ENCODE peak calls at places on chromosomes 16 and 17, in nine cellular contexts. U is CMK; J is DMS153; C is substantia nigra; F is SW 1271; I is EH; Z is activated CD4-positive, alpha-beta T cell treated with anti-CD3 and anti-CD28 coated beads for 48 hours; O is NCI-H1048; A is neural crest cell. R is an unnamed sample.
A peak's percentile ranks its signal among the peaks of the same experiment; 100 is the strongest.

GRCh38 chr17:20243524-20243923 is 223.8 kb downstream of the LGALS9B start:
- DNase-seq in A (no peak), I (no peak), U (no peak), O (no peak), F (no peak), C (no peak), Z (no peak), J (no peak), R (no peak)

GRCh38 chr17:59853168-59853918 is 39.4 kb downstream of the TUBD1 start:
- DNase-seq in O (no peak), J (peak; percentile 60), F (peak; percentile 64), C (no peak), Z (peak; percentile 78), I (peak; percentile 97), A (peak; percentile 11), U (no peak), R (peak; percentile 92)

GRCh38 chr16:64615647-64616280 is 506.1 kb downstream of the CDH11 start:
- DNase-seq in O (no peak), Z (no peak), F (no peak), J (no peak), C (no peak), A (no peak), U (no peak), I (peak; percentile 52), R (no peak)

GRCh38 chr17:59435238-59435637 is 103.8 kb downstream of the YPEL2 start:
- DNase-seq in F (peak; percentile 12), A (no peak), U (no peak), J (no peak), I (peak; percentile 92), C (no peak), Z (no peak), O (no peak), R (peak; percentile 10)

GRCh38 chr16:8946544-8946943 is 17.2 kb downstream of the USP7 start:
- DNase-seq in I (no peak), C (no peak), J (no peak), U (no peak), A (no peak), F (no peak), O (no peak), Z (no peak), R (no peak)

GRCh38 chr16:13390093-13390985 is 488.9 kb downstream of the SHISA9 start:
- DNase-seq in F (no peak), A (no peak), U (no peak), J (no peak), Z (no peak), C (no peak), I (no peak), O (no peak), R (no peak)

GRCh38 chr17:64115871-64116534 is 13.9 kb downstream of the ERN1 start:
- DNase-seq in I (peak; percentile 89), F (peak; percentile 16), C (no peak), O (no peak), A (no peak), Z (peak; percentile 22), U (no peak), J (no peak), R (no peak)

GRCh38 chr17:17382901-17383300 is 79.7 kb downstream of the NT5M start:
- DNase-seq in I (no peak), F (no peak), Z (no peak), C (no peak), O (no peak), U (no peak), J (no peak), A (no peak), R (no peak)

GRCh38 chr17:2475056-2475455 is 36.6 kb downstream of the METTL16 start:
- DNase-seq in J (no peak), U (no peak), A (no peak), C (no peak), Z (no peak), I (no peak), O (no peak), F (no peak), R (no peak)

GRCh38 chr17:74936470-74936799 is 737 bp downstream of the OTOP3 start:
- DNase-seq in U (no peak), O (no peak), Z (no peak), J (no peak), A (no peak), I (no peak), C (no peak), F (no peak), R (no peak)

GRCh38 chr16:84519855-84520254 is 15.4 kb upstream of the MEAK7 start:
- DNase-seq in Z (no peak), O (no peak), U (no peak), I (no peak), C (no peak), J (no peak), A (no peak), F (no peak), R (no peak)

GRCh38 chr17:32995416-32995815 is 3.8 kb downstream of the SPACA3 start:
- DNase-seq in I (no peak), Z (no peak), F (no peak), O (no peak), J (no peak), A (no peak), C (no peak), U (no peak), R (no peak)

GRCh38 chr17:7633093-7633492 is 3.2 kb downstream of the SHBG start:
- DNase-seq in Z (no peak), C (no peak), A (no peak), J (no peak), U (no peak), O (no peak), I (no peak), F (no peak), R (no peak)

GRCh38 chr17:36066365-36066945 is 2.4 kb downstream of the CCL18 start:
- DNase-seq in O (no peak), F (no peak), U (no peak), Z (no peak), J (no peak), A (no peak), C (no peak), I (no peak), R (no peak)

GRCh38 chr16:57104706-57105105 is 12.3 kb downstream of the CPNE2 start:
- DNase-seq in F (no peak), O (no peak), Z (no peak), U (no peak), I (no peak), A (no peak), J (no peak), C (no peak), R (no peak)

GRCh38 chr16:83746611-83747010 is 61.2 kb upstream of the HSBP1 start:
- DNase-seq in I (no peak), A (no peak), O (no peak), C (no peak), J (no peak), Z (no peak), F (no peak), U (no peak), R (no peak)

GRCh38 chr17:4616456-4616855 is 25.0 kb downstream of the ALOX15 start:
- DNase-seq in Z (no peak), O (no peak), U (no peak), F (no peak), I (no peak), C (no peak), J (no peak), A (no peak), R (no peak)

GRCh38 chr17:82698974-82699442 is 510 bp upstream of the RAB40B start:
- DNase-seq in J (no peak), U (no peak), F (no peak), O (no peak), I (no peak), Z (peak; percentile 20), A (no peak), C (no peak), R (no peak)

GRCh38 chr17:66301864-66302741 is at the start of gene PRKCA:
- DNase-seq in C (peak; percentile 57), U (no peak), A (peak; percentile 53), J (peak; percentile 26), F (peak; percentile 22), Z (peak; percentile 77), O (no peak), I (peak; percentile 84), R (no peak)

GRCh38 chr16:48365601-48366164 is 19.5 kb downstream of the SIAH1 start:
- DNase-seq in U (peak; percentile 74), I (peak; percentile 90), J (peak; percentile 24), F (peak; percentile 43), A (peak; percentile 72), O (peak; percentile 9), Z (peak; percentile 90), C (peak; percentile 36), R (peak; percentile 77)

GRCh38 chr16:723695-724094 is 2.5 kb downstream of the CCDC78 start:
- DNase-seq in A (no peak), F (no peak), O (no peak), C (no peak), U (no peak), Z (no peak), I (no peak), J (no peak), R (no peak)

GRCh38 chr17:6323626-6324356 is 111.1 kb downstream of the AIPL1 start:
- DNase-seq in C (no peak), A (no peak), O (no peak), U (no peak), I (peak; percentile 1), F (no peak), Z (no peak), J (peak; percentile 15), R (no peak)

GRCh38 chr16:2156025-2156848 is 655 bp downstream of the TRAF7 start:
- DNase-seq in A (no peak), J (no peak), I (peak; percentile 79), C (no peak), F (no peak), O (no peak), U (no peak), Z (peak; percentile 26), R (no peak)

GRCh38 chr16:79409970-79410369 is 190.6 kb downstream of the MAF start:
- DNase-seq in A (no peak), I (no peak), U (no peak), C (no peak), Z (no peak), O (no peak), J (no peak), F (no peak), R (no peak)

GRCh38 chr17:50114849-50115357 is 15.1 kb downstream of the SAMD14 start:
- DNase-seq in U (no peak), F (no peak), C (no peak), J (peak; percentile 66), O (peak; percentile 20), Z (peak; percentile 63), I (peak; percentile 70), A (peak; percentile 36), R (peak; percentile 31)

GRCh38 chr16:28087675-28088285 is 24.3 kb upstream of the GSG1L start:
- DNase-seq in O (no peak), J (no peak), C (no peak), Z (no peak), F (no peak), A (no peak), I (no peak), U (no peak), R (no peak)

GRCh38 chr16:53414381-53414780 is 19.9 kb upstream of the RBL2 start:
- DNase-seq in U (no peak), O (no peak), C (no peak), I (no peak), A (no peak), F (no peak), J (no peak), Z (no peak), R (no peak)

GRCh38 chr16:70768205-70768580 is 32.8 kb downstream of the VAC14 start:
- DNase-seq in F (no peak), O (no peak), U (no peak), I (peak; percentile 41), Z (no peak), A (no peak), J (no peak), C (no peak), R (no peak)

GRCh38 chr16:47778106-47778803 is 317.1 kb downstream of the PHKB start:
- DNase-seq in A (no peak), Z (no peak), I (no peak), U (no peak), J (no peak), C (no peak), O (no peak), F (no peak), R (no peak)

GRCh38 chr16:74448990-74449389 is 27.7 kb upstream of the CLEC18B start:
- DNase-seq in O (no peak), F (peak; percentile 41), J (no peak), U (no peak), C (no peak), Z (no peak), I (peak; percentile 98), A (no peak), R (peak; percentile 80)

GRCh38 chr17:78748730-78749317 is 33.2 kb downstream of the CYTH1 start:
- DNase-seq in F (no peak), Z (peak; percentile 82), A (no peak), I (peak; percentile 56), J (peak; percentile 44), C (no peak), U (peak; percentile 50), O (no peak), R (peak; percentile 46)